ENCODE peak calls at places on chromosome 19, in four cellular contexts. M is posterior vena cava; O is psoas muscle; D is CD4-positive, CD25-positive, alpha-beta regulatory T cell. N is an unnamed sample.

GRCh38 chr19:13974073-13974472 is 21.8 kb downstream of the DCAF15 start:
- DNase-seq in M (no peak), O (no peak), D (peak), N (no peak)

GRCh38 chr19:29587059-29587458 is 19.0 kb upstream of the POP4 start:
- DNase-seq in M (no peak), O (no peak), D (no peak), N (no peak)

GRCh38 chr19:49565261-49565660 is 15.1 kb downstream of the NOSIP start:
- DNase-seq in M (no peak), O (no peak), D (no peak), N (no peak)

GRCh38 chr19:40219721-40220276 is 1.6 kb upstream of the TTC9B start:
- DNase-seq in M (no peak), O (no peak), D (no peak), N (no peak)

GRCh38 chr19:36547001-36547732 is 19.1 kb upstream of the ZNF260 start:
- DNase-seq in M (no peak), O (no peak), D (peak), N (no peak)

GRCh38 chr19:48836089-48837017 is at the start of gene HSD17B14:
- DNase-seq in M (no peak), O (no peak), D (no peak), N (no peak)

GRCh38 chr19:2282062-2282861 is at the start of gene PEAK3:
- DNase-seq in M (peak), O (peak), D (peak), N (no peak)

GRCh38 chr19:4713384-4713951 is 10.2 kb downstream of the DPP9 start:
- DNase-seq in M (peak), O (peak), D (no peak), N (no peak)

GRCh38 chr19:13169769-13170168 is 19.6 kb downstream of the IER2 start:
- DNase-seq in M (no peak), O (no peak), D (no peak), N (no peak)

GRCh38 chr19:3665681-3666544 is 34.4 kb downstream of the PIP5K1C start:
- DNase-seq in M (peak), O (peak), D (peak), N (peak)

GRCh38 chr19:10044390-10044789 is 31.1 kb downstream of the RDH8 start:
- DNase-seq in M (no peak), O (no peak), D (peak), N (no peak)

GRCh38 chr19:46049597-46049996 is 8.8 kb upstream of the IGFL4 start:
- DNase-seq in M (no peak), O (no peak), D (peak), N (no peak)

GRCh38 chr19:39924952-39925351 is 9.5 kb downstream of the FCGBP start:
- DNase-seq in M (no peak), O (no peak), D (no peak), N (no peak)

GRCh38 chr19:49064768-49065611 is at the start of gene NTF4:
- DNase-seq in M (no peak), O (peak), D (no peak), N (no peak)

GRCh38 chr19:11927227-11927626 is 2.3 kb downstream of the ZNF700 start:
- DNase-seq in M (no peak), O (no peak), D (no peak), N (no peak)

GRCh38 chr19:38759590-38760003 is 13.7 kb downstream of the LGALS7 start:
- DNase-seq in M (no peak), O (no peak), D (no peak), N (no peak)

GRCh38 chr19:49554701-49555181 is 25.6 kb downstream of the NOSIP start:
- DNase-seq in M (no peak), O (peak), D (peak), N (no peak)

GRCh38 chr19:46842791-46843190 is 7.9 kb downstream of the AP2S1 start:
- DNase-seq in M (no peak), O (peak), D (no peak), N (no peak)

GRCh38 chr19:4065430-4066175 is 1.1 kb downstream of the ZBTB7A start:
- DNase-seq in M (peak), O (peak), D (peak), N (peak)

GRCh38 chr19:2455481-2456300 is 1.1 kb downstream of the LMNB2 start:
- DNase-seq in M (peak), O (peak), D (peak), N (peak)

GRCh38 chr19:49637865-49638350 is 2.0 kb downstream of the RRAS start:
- DNase-seq in M (peak), O (peak), D (no peak), N (no peak)

GRCh38 chr19:18675779-18676178 is 7.7 kb upstream of the CRTC1 start:
- DNase-seq in M (no peak), O (no peak), D (peak), N (no peak)

GRCh38 chr19:21117041-21117907 is 24.6 kb upstream of the ZNF431 start:
- DNase-seq in M (no peak), O (no peak), D (no peak), N (no peak)

GRCh38 chr19:12801466-12802266 is at the start of the genes PRDX2 and THSD8:
- DNase-seq in M (peak), O (peak), D (peak), N (peak)

GRCh38 chr19:46606681-46607440 is 5.7 kb downstream of the CALM3 start:
- DNase-seq in M (peak), O (no peak), D (no peak), N (no peak)

GRCh38 chr19:980133-980998 is 3.8 kb upstream of the WDR18 start:
- DNase-seq in M (no peak), O (no peak), D (no peak), N (no peak)

GRCh38 chr19:45499196-45500180 is 1.2 kb downstream of the PPM1N start:
- DNase-seq in M (no peak), O (peak), D (peak), N (peak)

GRCh38 chr19:10593820-10594637 is 6.9 kb upstream of the AP1M2 start:
- DNase-seq in M (no peak), O (no peak), D (no peak), N (no peak)

GRCh38 chr19:40521276-40521675 is 54.5 kb downstream of the SPTBN4 start:
- DNase-seq in M (no peak), O (no peak), D (peak), N (no peak)

GRCh38 chr19:39740395-39740794 is 2.6 kb upstream of the CLC start:
- DNase-seq in M (no peak), O (no peak), D (peak), N (no peak)

GRCh38 chr19:13795595-13796300 is 505 bp downstream of the ZSWIM4 start:
- DNase-seq in M (no peak), O (no peak), D (no peak), N (no peak)

GRCh38 chr19:6828698-6829633 is 56.5 kb downstream of the VAV1 start:
- DNase-seq in M (peak), O (no peak), D (peak), N (no peak)

GRCh38 chr19:34282611-34283519 is 28.5 kb downstream of the GARRE1 start:
- DNase-seq in M (no peak), O (no peak), D (no peak), N (no peak)

GRCh38 chr19:17183271-17183757 is 31.8 kb upstream of the USE1 start:
- DNase-seq in M (no peak), O (no peak), D (peak), N (no peak)